ENCODE peak calls at places on chromosomes 13 and 19, in five cellular contexts. Y is HCT116, L is PC-3, E is neural progenitor cell, X is GM23248. W is an unnamed sample.
A peak's percentile ranks its signal among the peaks of the same experiment; 100 is the strongest.

GRCh38 chr19:39318071-39318470 is 2.6 kb downstream of the LRFN1 start:
- DNase-seq in Y (no peak), L (no peak), E (no peak), X (no peak), W (no peak)

GRCh38 chr19:4687396-4687795 is 17.3 kb upstream of the MYDGF start:
- DNase-seq in Y (no peak), L (no peak), E (no peak), X (no peak), W (no peak)

GRCh38 chr13:110005563-110005962 is 219.2 kb upstream of the IRS2 start:
- DNase-seq in Y (no peak), L (no peak), E (no peak), X (peak; percentile 61), W (no peak)

GRCh38 chr13:51950722-51951121 is 60.5 kb downstream of the ATP7B start:
- DNase-seq in Y (no peak), L (no peak), E (no peak), X (no peak), W (no peak)

GRCh38 chr13:39888865-39889810 is 233.7 kb downstream of the COG6 start:
- DNase-seq in Y (no peak), L (peak; percentile 36), E (no peak), X (no peak), W (no peak)

GRCh38 chr19:8212212-8212611 is 3.0 kb downstream of the CERS4 start:
- DNase-seq in Y (no peak), L (no peak), E (no peak), X (no peak), W (no peak)

GRCh38 chr19:10009269-10009665 is 1.0 kb downstream of the COL5A3 start:
- DNase-seq in Y (no peak), L (peak; percentile 27), E (peak; percentile 89), X (peak; percentile 84), W (no peak)

GRCh38 chr13:22009937-22010336 is 339.1 kb downstream of the FGF9 start:
- DNase-seq in Y (no peak), L (no peak), E (no peak), X (no peak), W (no peak)

GRCh38 chr19:791605-792360 is 5.5 kb upstream of the PTBP1 start:
- DNase-seq in Y (no peak), L (no peak), E (no peak), X (no peak), W (no peak)

GRCh38 chr19:33290956-33291622 is 11.2 kb downstream of the CEBPA start:
- DNase-seq in Y (no peak), L (peak; percentile 82), E (no peak), X (peak; percentile 15), W (no peak)

GRCh38 chr19:33292595-33293254 is 9.6 kb downstream of the CEBPA start:
- DNase-seq in Y (no peak), L (peak; percentile 21), E (no peak), X (peak; percentile 80), W (no peak)

GRCh38 chr19:33291623-33292534 is 10.5 kb downstream of the CEBPA start:
- DNase-seq in Y (no peak), L (no peak), E (no peak), X (no peak), W (no peak)

GRCh38 chr19:33294058-33294798 is 8.1 kb downstream of the CEBPA start:
- DNase-seq in Y (no peak), L (no peak), E (no peak), X (no peak), W (no peak)

GRCh38 chr19:33293255-33294057 is 8.9 kb downstream of the CEBPA start:
- DNase-seq in Y (no peak), L (peak; percentile 75), E (no peak), X (peak; percentile 94), W (no peak)
- TF ChIP-seq EZH2phosphoT487 in Y (no peak), L (no peak), E (no peak), X (no peak), W (no peak)

GRCh38 chr19:57712222-57712621 is 3.2 kb upstream of the ZNF154 start:
- DNase-seq in Y (no peak), L (no peak), E (no peak), X (no peak), W (no peak)

GRCh38 chr19:57706346-57706745 is 2.7 kb downstream of the ZNF154 start:
- DNase-seq in Y (no peak), L (no peak), E (no peak), X (no peak), W (no peak)

GRCh38 chr19:57709616-57710015 is 612 bp upstream of the ZNF154 start:
- DNase-seq in Y (no peak), L (no peak), E (peak; percentile 11), X (no peak), W (no peak)

DNA sequence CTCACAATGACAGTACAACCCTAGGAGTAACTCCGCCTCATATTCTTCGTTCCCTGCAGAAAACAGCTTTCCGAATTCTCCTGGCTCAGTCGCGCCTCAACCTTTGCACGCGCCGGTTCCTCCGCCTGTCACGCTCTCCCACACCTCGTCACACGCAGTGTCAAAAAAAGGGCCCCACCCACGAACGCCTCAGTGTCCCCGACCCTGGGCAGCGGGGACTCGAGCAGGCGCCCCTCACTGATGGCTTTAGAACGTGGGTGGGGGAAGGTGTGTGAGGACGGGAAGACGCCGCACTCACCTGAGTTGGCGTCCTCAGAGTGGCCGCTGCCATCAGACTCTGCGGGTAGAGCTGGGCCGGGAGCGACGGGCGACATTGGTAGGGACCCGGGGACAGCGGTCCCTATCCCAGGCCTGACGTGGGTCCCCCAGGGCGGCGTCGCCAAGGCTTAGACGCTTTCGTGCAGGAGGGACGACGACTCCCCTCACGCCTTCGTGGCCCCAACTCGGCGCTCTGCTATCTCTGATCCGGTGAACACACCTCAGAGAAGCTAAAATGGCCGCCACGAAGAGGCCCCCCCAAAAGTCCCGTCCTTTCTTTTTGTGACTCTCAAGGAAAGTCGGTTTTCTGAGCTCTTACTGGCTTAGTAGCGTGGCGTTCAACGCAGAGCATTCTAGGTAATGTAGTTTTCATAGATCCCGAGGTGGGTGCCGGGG is at the start of gene ZNF154:
- DNase-seq in Y (no peak), L (no peak), E (peak; percentile 94), X (peak; percentile 88), W (no peak)
- TF ChIP-seq EZH2phosphoT487 in Y (no peak), L (no peak), E (no peak), X (no peak), W (no peak)

GRCh38 chr13:66689628-66690027 is 540.5 kb downstream of the PCDH9 start:
- DNase-seq in Y (no peak), L (peak; percentile 25), E (peak; percentile 19), X (no peak), W (peak; percentile 19)
- TF ChIP-seq EZH2phosphoT487 in Y (no peak), L (no peak), E (no peak), X (no peak), W (no peak)

GRCh38 chr13:45817833-45818232 is 33.7 kb downstream of the SIAH3 start:
- DNase-seq in Y (no peak), L (peak; percentile 27), E (no peak), X (no peak), W (no peak)

GRCh38 chr13:45809810-45810394 is 41.7 kb downstream of the SIAH3 start:
- DNase-seq in Y (no peak), L (no peak), E (no peak), X (no peak), W (peak; percentile 16)

GRCh38 chr13:45807520-45808099 is 43.9 kb downstream of the SIAH3 start:
- DNase-seq in Y (peak; percentile 62), L (peak; percentile 59), E (peak; percentile 62), X (peak; percentile 59), W (peak; percentile 35)

GRCh38 chr13:45812599-45813372 is 38.8 kb downstream of the SIAH3 start:
- DNase-seq in Y (no peak), L (no peak), E (no peak), X (no peak), W (no peak)

GRCh38 chr13:45811891-45812583 is 39.5 kb downstream of the SIAH3 start:
- DNase-seq in Y (no peak), L (peak; percentile 46), E (no peak), X (no peak), W (no peak)
- TF ChIP-seq EZH2phosphoT487 in Y (no peak), L (no peak), E (no peak), X (no peak), W (no peak)

W was measured in MM.1S.